ENCODE peak calls at places on chromosomes 3 and 15, in four cellular contexts. O is psoas muscle; B is CD8-positive, alpha-beta memory T cell; Y is CD8-positive, alpha-beta T cell. S is an unnamed sample. For H3K9me3, the result is how much of the 10 kb centered on the place peaks cover.

GRCh38 chr3:182620715-182621434 is 172.4 kb upstream of the ATP11B start:
- DNase-seq in B (no peak), Y (no peak), O (no peak), S (no peak)

GRCh38 chr3:59809750-59810444 is 760.1 kb upstream of the CFAP20DC start:
- DNase-seq in Y (no peak), O (no peak), B (peak), S (no peak)

GRCh38 chr15:76566276-76566675 is 229.7 kb downstream of the ISL2 start:
- DNase-seq in B (no peak), O (no peak), Y (no peak), S (no peak)

GRCh38 chr3:148466143-148466542 is 231.6 kb upstream of the AGTR1 start:
- DNase-seq in O (no peak), B (no peak), Y (no peak), S (no peak)

GRCh38 chr3:168094580-168094876 is 1.2 kb downstream of the GOLIM4 start:
- DNase-seq in O (no peak), B (no peak), Y (no peak), S (no peak)

GRCh38 chr15:64911317-64912186 is at the start of gene ANKDD1A:
- DNase-seq in O (peak), Y (no peak), B (no peak), S (no peak)

GRCh38 chr3:13537926-13538325 is 11.0 kb upstream of the FBLN2 start:
- DNase-seq in O (no peak), B (no peak), Y (no peak), S (no peak)

GRCh38 chr15:25170781-25171110 is 216.0 kb downstream of the SNRPN start:
- DNase-seq in O (no peak), B (no peak), Y (no peak), S (peak)

GRCh38 chr15:69750253-69750652 is 297.6 kb downstream of the RPLP1 start:
- DNase-seq in B (no peak), O (no peak), Y (no peak), S (no peak)

GRCh38 chr15:80487884-80488283 is 83.7 kb downstream of the ARNT2 start:
- DNase-seq in Y (no peak), B (no peak), O (no peak), S (no peak)

GRCh38 chr3:145266368-145266767 is 894.6 kb downstream of the PLOD2 start:
- DNase-seq in O (no peak), B (no peak), Y (no peak), S (no peak)

GRCh38 chr3:174466471-174467054 is 392.6 kb upstream of the NAALADL2 start:
- DNase-seq in Y (no peak), O (no peak), B (no peak), S (no peak)

GRCh38 chr3:58111513-58112184 is 99.1 kb downstream of the DNASE1L3 start:
- DNase-seq in B (no peak), Y (no peak), O (no peak), S (no peak)

GRCh38 chr3:58084166-58084565 is 75.9 kb downstream of the FLNB start:
- DNase-seq in O (no peak), Y (no peak), B (no peak), S (no peak)

GRCh38 chr15:22942306-22942855 is 37.8 kb downstream of the CYFIP1 start:
- DNase-seq in O (no peak), Y (no peak), B (no peak), S (no peak)

GRCh38 chr3:128950223-128950938 is 43.5 kb downstream of the CFAP92 start:
- DNase-seq in Y (no peak), O (no peak), B (no peak), S (no peak)

GRCh38 chr3:13282986-13283876 is 136.9 kb downstream of the NUP210 start:
- DNase-seq in Y (no peak), B (no peak), O (peak), S (no peak)

GRCh38 chr3:165196577-165197561 is 685 bp upstream of the SLITRK3 start:
- DNase-seq in Y (no peak), O (no peak), B (no peak), S (no peak)

GRCh38 chr3:160695906-160696305 is 18.9 kb downstream of the ARL14 start:
- DNase-seq in O (no peak), B (no peak), Y (no peak), S (no peak)

GRCh38 chr3:196969660-196970546 is 1.3 kb upstream of the PIGZ start:
- DNase-seq in B (peak), O (peak), Y (peak), S (peak)

GRCh38 chr15:65258863-65259262 is 27.8 kb downstream of the PARP16 start:
- DNase-seq in B (no peak), O (no peak), Y (no peak), S (no peak)

GRCh38 chr3:177860236-177860635 is 663.0 kb upstream of the TBL1XR1 start:
- DNase-seq in Y (no peak), O (no peak), B (no peak), S (no peak)

GRCh38 chr3:119293105-119293683 is 989 bp upstream of the ARHGAP31 start:
- DNase-seq in B (no peak), O (no peak), Y (no peak), S (no peak)

GRCh38 chr3:42581400-42581708 is 413 bp downstream of the SEC22C start:
- DNase-seq in Y (no peak), B (no peak), O (no peak), S (no peak)

GRCh38 chr3:36932979-36933378 is 11.9 kb downstream of the TRANK1 start:
- DNase-seq in Y (no peak), O (no peak), B (no peak), S (no peak)

GRCh38 chr3:147000274-147000673 is 395.1 kb upstream of the PLSCR5 start:
- DNase-seq in B (no peak), Y (no peak), O (no peak), S (no peak)

GRCh38 chr15:64274541-64274940 is 81.4 kb downstream of the CSNK1G1 start:
- DNase-seq in O (no peak), B (no peak), Y (no peak), S (no peak)

DNA sequence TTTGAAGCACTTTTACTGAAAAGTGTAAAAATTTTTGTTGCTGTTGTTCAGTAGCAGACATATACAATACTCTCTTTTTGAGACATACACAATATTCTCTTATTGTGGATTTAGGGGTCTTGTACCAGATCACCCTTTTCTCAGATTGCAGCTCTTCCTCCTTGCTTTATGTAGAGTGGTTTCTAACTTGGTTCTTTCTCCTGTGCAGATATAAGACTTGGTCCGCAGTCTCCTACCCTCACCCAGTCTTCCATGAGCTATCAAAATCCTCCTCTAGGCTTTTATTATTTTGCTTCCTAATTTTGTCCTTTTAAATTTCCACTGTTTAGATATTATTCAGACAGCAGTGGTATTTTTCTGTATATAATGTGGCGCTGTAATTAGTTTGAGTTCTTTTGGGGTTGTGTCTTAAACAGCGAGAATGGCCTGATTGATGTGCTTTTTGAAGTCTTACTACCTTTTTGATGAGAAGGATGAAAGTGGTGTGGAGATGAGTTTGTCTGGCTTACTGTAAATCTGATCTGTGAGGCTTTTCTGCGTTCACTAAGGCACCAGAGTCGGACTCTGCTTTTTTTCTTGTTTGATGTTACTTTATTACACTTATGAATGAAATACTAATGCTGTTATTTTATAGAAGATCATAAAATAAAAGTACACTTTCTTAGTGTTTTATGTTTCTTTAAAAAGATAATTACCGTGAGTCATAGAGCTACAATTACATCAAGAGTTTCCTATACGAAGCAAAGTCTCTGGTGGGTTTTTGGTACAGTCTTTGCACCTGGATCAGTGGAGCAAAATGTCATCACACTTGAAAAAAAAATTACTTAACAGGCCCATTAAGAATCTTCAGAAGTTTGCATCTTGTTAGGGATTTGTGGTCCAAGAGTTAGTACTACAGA is 27.8 kb downstream of the FNDC3B start:
- DNase-seq in Y (no peak), B (peak), O (no peak), S (no peak)
- H3K9me3 ChIP-seq in Y (under half), B (under half), O (under half), S (under half)

GRCh38 chr3:707041-707440 is 385.8 kb upstream of the CNTN6 start:
- DNase-seq in Y (no peak), O (no peak), B (no peak), S (no peak)
- H3K9me3 ChIP-seq in Y (under half), O (under half), B (under half), S (under half)

DNA sequence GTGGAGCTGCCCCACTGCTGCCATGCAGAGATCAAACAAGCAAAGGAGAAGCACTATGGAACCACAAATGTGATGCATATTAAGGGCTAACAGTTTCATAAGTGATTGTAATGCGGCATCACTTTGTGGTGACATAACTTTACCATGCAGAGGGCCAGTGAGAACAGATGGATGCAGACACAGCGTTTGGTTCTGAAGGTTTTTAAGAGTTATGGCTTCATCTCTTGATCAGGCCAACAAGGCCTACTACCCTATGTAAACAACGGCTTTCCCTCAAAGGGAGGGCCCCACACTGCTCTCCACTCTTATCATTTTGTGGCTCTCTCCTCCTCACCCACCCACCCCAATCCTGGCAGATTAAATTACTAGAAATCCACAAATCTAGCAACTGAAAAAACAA is 13.4 kb downstream of the NR2E3 start:
- DNase-seq in B (no peak), O (no peak), Y (no peak), S (no peak)
- H3K9me3 ChIP-seq in B (under half), O (under half), Y (under half), S (under half)

GRCh38 chr3:1068985-1069384 is 23.8 kb upstream of the CNTN6 start:
- DNase-seq in B (no peak), Y (no peak), O (no peak), S (no peak)

GRCh38 chr3:1072040-1072439 is 20.8 kb upstream of the CNTN6 start:
- DNase-seq in O (no peak), Y (no peak), B (no peak), S (no peak)
- H3K9me3 ChIP-seq in O (under half), Y (under half), B (under half), S (under half)

GRCh38 chr15:19899021-19899824 is 642.4 kb downstream of the GOLGA6L6 start:
- DNase-seq in O (no peak), Y (no peak), B (no peak), S (no peak)
- H3K9me3 ChIP-seq in O (under half), Y (under half), B (under half), S (under half)

GRCh38 chr3:52733256-52733891 is 27.5 kb downstream of the SPCS1 start:
- DNase-seq in Y (no peak), B (no peak), O (no peak), S (no peak)

GRCh38 chr3:52731590-52731989 is 25.7 kb downstream of the SPCS1 start:
- DNase-seq in B (no peak), Y (no peak), O (no peak), S (no peak)

DNA sequence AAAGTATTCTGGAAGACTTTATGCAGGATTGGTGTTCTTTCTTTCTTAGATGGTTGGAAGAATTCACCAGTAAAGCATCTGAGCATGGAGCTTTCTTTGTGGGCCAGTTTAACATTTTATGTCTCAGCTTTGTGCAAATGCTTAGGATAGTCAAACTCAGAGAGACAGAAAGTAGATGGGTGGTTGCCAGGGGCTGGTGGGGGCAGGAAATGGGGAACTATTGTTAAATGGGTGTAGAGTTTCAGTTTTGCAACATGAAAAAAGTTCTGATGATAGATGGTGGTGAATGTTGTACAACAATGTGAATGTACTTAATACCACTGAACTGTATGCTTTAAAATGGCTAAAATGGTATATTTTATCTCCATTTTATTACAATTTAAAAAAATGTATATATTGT is 24.8 kb downstream of the SPCS1 start:
- DNase-seq in O (no peak), Y (no peak), B (no peak), S (no peak)
- H3K9me3 ChIP-seq in O (under half), Y (under half), B (under half), S (under half)

GRCh38 chr3:69218079-69218478 is 95.7 kb upstream of the LMOD3 start:
- DNase-seq in B (no peak), Y (no peak), O (no peak), S (no peak)

GRCh38 chr3:69219101-69219708 is 96.8 kb upstream of the LMOD3 start:
- DNase-seq in B (no peak), O (no peak), Y (no peak), S (no peak)

GRCh38 chr3:69212411-69213160 is 90.2 kb upstream of the LMOD3 start:
- DNase-seq in B (no peak), Y (no peak), O (no peak), S (no peak)

GRCh38 chr3:69214241-69214640 is 91.8 kb upstream of the LMOD3 start:
- DNase-seq in Y (no peak), B (no peak), O (no peak), S (no peak)

DNA sequence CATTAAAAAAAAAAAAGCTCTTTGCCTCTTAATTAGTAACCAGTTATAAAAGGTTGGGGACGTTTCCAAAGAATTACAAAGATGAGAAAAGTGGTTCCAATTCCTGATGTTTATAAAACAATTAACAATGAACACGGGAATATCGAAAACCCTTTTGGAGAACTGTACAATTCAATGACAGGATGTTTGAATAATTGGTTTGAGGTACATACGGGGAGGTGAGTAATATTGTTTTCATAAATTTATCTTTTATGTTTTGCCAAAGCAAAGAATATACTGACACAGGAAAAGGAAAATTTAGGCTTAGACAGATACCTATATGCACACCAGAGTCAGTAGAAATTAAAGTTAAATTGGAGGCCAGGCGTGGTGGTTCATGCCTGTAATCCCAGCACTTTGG is 94.6 kb upstream of the LMOD3 start:
- DNase-seq in O (no peak), Y (no peak), B (no peak), S (no peak)
- H3K9me3 ChIP-seq in O (under half), Y (under half), B (under half), S (under half)

DNA sequence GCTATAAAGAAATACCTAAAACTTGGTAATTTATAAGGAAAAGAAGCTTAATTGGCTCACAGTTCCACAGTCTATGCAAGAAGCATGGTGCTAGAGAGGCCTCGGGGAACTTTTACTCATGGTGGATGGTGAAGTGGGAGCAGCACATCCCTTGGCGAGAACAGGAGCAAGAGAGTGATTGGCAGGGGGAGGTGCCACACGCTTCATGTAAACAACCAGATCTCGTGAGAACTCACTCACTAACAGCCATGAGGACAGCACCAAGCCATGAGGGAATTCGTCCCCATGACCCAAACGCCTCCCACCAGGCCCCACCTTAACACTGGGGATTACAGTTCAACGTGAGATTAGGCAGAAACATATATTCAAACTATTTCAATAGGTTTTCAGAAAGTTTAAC is 28.0 kb downstream of the GABRB3 start:
- DNase-seq in B (no peak), O (no peak), Y (no peak), S (no peak)
- H3K9me3 ChIP-seq in B (under half), O (under half), Y (under half), S (under half)

S was measured in T-helper 17 cell.